ENCODE peak calls at places on chromosomes 6 and 20, in ten cellular contexts. H is choroid plexus epithelial cell, T is fibroblast of mammary gland, D is right lobe of liver, Y is fibroblast of lung, M is tibial artery, Q is endodermal cell, L is IMR-90, E is HFF-Myc, B is WTC11. O is an unnamed sample.

GRCh38 chr6:154548130-154548830 is 37.8 kb upstream of the CNKSR3 start:
- DNase-seq in D (no peak), B (no peak), Y (peak), M (no peak), H (peak), L (peak), E (no peak), Q (no peak), T (peak), O (peak)

GRCh38 chr20:47970282-47970903 is 185.1 kb upstream of the SULF2 start:
- DNase-seq in Y (peak), D (no peak), M (no peak), H (no peak), E (no peak), Q (no peak), T (peak), L (no peak), B (no peak), O (no peak)

GRCh38 chr6:30806581-30807183 is 62.3 kb upstream of the IER3 start:
- DNase-seq in T (no peak), E (no peak), H (no peak), D (no peak), Y (no peak), B (no peak), Q (peak), M (no peak), L (no peak), O (no peak)

GRCh38 chr6:3911614-3912336 is 62.6 kb downstream of the FAM50B start:
- DNase-seq in M (peak), Q (peak), L (peak), H (peak), E (peak), Y (peak), T (peak), D (no peak), B (no peak), O (peak)

GRCh38 chr20:23022849-23023248 is 12.3 kb upstream of the SSTR4 start:
- DNase-seq in T (no peak), D (no peak), Q (no peak), E (no peak), M (no peak), L (no peak), Y (peak), B (no peak), H (peak), O (no peak)

GRCh38 chr20:22691369-22692118 is 107.2 kb upstream of the FOXA2 start:
- DNase-seq in E (peak), Y (peak), L (peak), Q (peak), M (peak), T (peak), H (peak), D (peak), B (peak), O (peak)

GRCh38 chr6:16473184-16473907 is 235.0 kb downstream of the GMPR start:
- DNase-seq in H (no peak), T (no peak), D (no peak), M (no peak), L (no peak), Y (no peak), Q (no peak), E (no peak), B (no peak), O (no peak)

GRCh38 chr6:25961619-25962367 is 809 bp upstream of the TRIM38 start:
- DNase-seq in M (no peak), D (no peak), Q (peak), Y (no peak), T (peak), E (no peak), B (no peak), L (no peak), H (no peak), O (no peak)

GRCh38 chr20:18611492-18611891 is 23.6 kb downstream of the DTD1 start:
- DNase-seq in Q (peak), Y (no peak), E (no peak), M (no peak), D (no peak), L (no peak), H (no peak), B (no peak), T (no peak), O (no peak)

GRCh38 chr20:54156522-54156921 is 17.3 kb downstream of the CYP24A1 start:
- DNase-seq in B (no peak), E (no peak), H (no peak), T (no peak), Q (no peak), Y (no peak), M (no peak), D (no peak), L (no peak), O (no peak)

GRCh38 chr6:41413250-41413649 is 77.8 kb downstream of the NCR2 start:
- DNase-seq in Y (no peak), L (no peak), T (no peak), H (no peak), E (no peak), Q (no peak), B (no peak), D (no peak), M (no peak), O (no peak)

GRCh38 chr6:17633465-17634188 is 33.5 kb downstream of the FAM8A1 start:
- DNase-seq in L (no peak), D (no peak), E (no peak), T (no peak), Q (no peak), Y (no peak), H (no peak), B (no peak), M (no peak), O (no peak)

GRCh38 chr6:15364401-15365037 is 118.7 kb downstream of the JARID2 start:
- DNase-seq in L (no peak), B (no peak), H (no peak), T (no peak), Q (peak), D (no peak), Y (no peak), E (no peak), M (no peak), O (no peak)

GRCh38 chr20:33733654-33734576 is 2.1 kb downstream of the ZNF341 start:
- DNase-seq in M (no peak), E (no peak), L (peak), H (peak), B (peak), T (peak), D (no peak), Q (peak), Y (peak), O (no peak)

GRCh38 chr20:58583586-58583985 is 67.5 kb upstream of the STX16 start:
- DNase-seq in E (no peak), D (no peak), T (no peak), B (no peak), M (peak), H (no peak), L (no peak), Q (no peak), Y (no peak), O (no peak)

GRCh38 chr6:35449287-35449881 is 2.8 kb upstream of the FANCE start:
- DNase-seq in B (no peak), H (peak), D (no peak), L (peak), Q (peak), Y (peak), T (peak), E (no peak), M (no peak), O (peak)

GRCh38 chr20:34316191-34316814 is 13.1 kb upstream of the AHCY start:
- DNase-seq in H (peak), L (peak), B (no peak), M (no peak), D (no peak), Q (no peak), E (no peak), T (peak), Y (peak), O (no peak)

GRCh38 chr6:5082487-5083306 is 2.4 kb upstream of the PPP1R3G start:
- DNase-seq in E (no peak), H (peak), D (no peak), T (peak), L (peak), Y (peak), M (no peak), Q (no peak), B (no peak), O (no peak)

GRCh38 chr6:68127066-68127465 is 508.0 kb upstream of the ADGRB3 start:
- DNase-seq in E (no peak), Q (no peak), L (no peak), M (no peak), B (no peak), T (no peak), Y (no peak), H (no peak), D (no peak), O (no peak)

GRCh38 chr6:105269390-105269789 is 89.6 kb upstream of the POPDC3 start:
- DNase-seq in T (no peak), Y (no peak), H (no peak), Q (no peak), L (no peak), D (no peak), B (no peak), E (no peak), M (no peak), O (no peak)

GRCh38 chr20:23050847-23051627 is 1.6 kb upstream of the THBD start:
- DNase-seq in H (peak), B (peak), T (peak), L (peak), D (peak), E (peak), Q (peak), Y (peak), M (peak), O (peak)

GRCh38 chr6:56730663-56731529 is 88.2 kb upstream of the DST start:
- DNase-seq in E (no peak), D (no peak), Y (peak), L (peak), Q (no peak), B (no peak), T (peak), M (no peak), H (peak), O (no peak)

GRCh38 chr6:26156105-26156849 is 69.0 kb downstream of the HFE start:
- DNase-seq in M (peak), T (peak), H (peak), E (no peak), B (peak), Q (peak), Y (peak), D (peak), L (peak), O (peak)

GRCh38 chr6:44221291-44221960 is 2.0 kb upstream of the SLC29A1 start:
- DNase-seq in L (peak), D (peak), H (peak), Q (peak), E (peak), Y (peak), B (peak), M (peak), T (peak), O (peak)

GRCh38 chr20:61765081-61765870 is 300.4 kb downstream of the TAF4 start:
- DNase-seq in H (no peak), M (no peak), L (no peak), T (no peak), E (no peak), Y (no peak), B (no peak), Q (no peak), D (peak), O (no peak)

GRCh38 chr6:109513571-109514071 is 30.6 kb upstream of the ZBTB24 start:
- DNase-seq in M (no peak), B (no peak), Q (peak), E (no peak), L (peak), H (peak), T (peak), D (no peak), Y (peak), O (no peak)

GRCh38 chr6:33692078-33692759 is 19.3 kb downstream of the UQCC2 start:
- DNase-seq in D (peak), L (no peak), Y (peak), Q (peak), H (peak), T (no peak), E (no peak), M (no peak), B (peak), O (no peak)

GRCh38 chr20:17558154-17558940 is 11.5 kb upstream of the DSTN start:
- DNase-seq in L (peak), T (peak), D (no peak), Q (peak), B (no peak), H (peak), Y (peak), E (peak), M (peak), O (no peak)

GRCh38 chr6:147508073-147508870 is at the start of gene SAMD5:
- DNase-seq in E (peak), L (peak), T (peak), D (peak), H (peak), Q (peak), Y (peak), B (peak), M (peak), O (peak)

GRCh38 chr20:48908661-48909316 is 12.7 kb upstream of the ARFGEF2 start:
- DNase-seq in H (no peak), Y (no peak), Q (no peak), T (no peak), E (no peak), L (no peak), B (no peak), D (no peak), M (peak), O (no peak)

GRCh38 chr20:46484954-46485353 is 28.4 kb downstream of the ZNF334 start:
- DNase-seq in L (no peak), Y (no peak), T (no peak), M (no peak), B (no peak), D (no peak), Q (no peak), H (no peak), E (no peak), O (no peak)

GRCh38 chr6:17431581-17431980 is 38.2 kb downstream of the CAP2 start:
- DNase-seq in Y (peak), L (peak), D (no peak), H (peak), Q (no peak), B (no peak), E (no peak), T (peak), M (no peak), O (no peak)

GRCh38 chr20:62370115-62370806 is 3.1 kb upstream of the LAMA5 start:
- DNase-seq in H (no peak), Y (peak), T (peak), D (no peak), L (peak), Q (no peak), M (peak), E (peak), B (no peak), O (no peak)

GRCh38 chr20:60474385-60474910 is 516.2 kb downstream of the CDH26 start:
- DNase-seq in L (no peak), T (no peak), M (no peak), B (no peak), Q (no peak), D (no peak), Y (no peak), H (no peak), E (no peak), O (no peak)

GRCh38 chr6:138278326-138278725 is 60.0 kb upstream of the PBOV1 start:
- DNase-seq in L (peak), Q (peak), E (no peak), Y (peak), D (no peak), T (peak), H (peak), M (no peak), B (peak), O (no peak)

GRCh38 chr6:158041788-158042187 is 60.1 kb downstream of the SYNJ2 start:
- DNase-seq in D (no peak), E (no peak), Q (no peak), H (no peak), Y (no peak), B (no peak), T (no peak), M (peak), L (no peak), O (no peak)
- TF ChIP-seq CTCF in D (no peak), E (no peak), Q (no peak), H (no peak), Y (no peak), B (no peak), T (no peak), M (no peak), L (no peak), O (no peak)

GRCh38 chr6:69719602-69720193 is 77.1 kb downstream of the LMBRD1 start:
- DNase-seq in H (peak), M (no peak), B (no peak), Y (peak), E (peak), T (peak), D (no peak), Q (peak), L (peak), O (no peak)
- TF ChIP-seq CTCF in H (peak), M (no peak), B (no peak), Y (peak), E (peak), T (peak), D (peak), Q (peak), L (peak), O (no peak)

GRCh38 chr20:9617940-9618339 is 103.5 kb downstream of the LAMP5 start:
- DNase-seq in L (peak), B (peak), T (peak), E (no peak), H (peak), M (no peak), Y (peak), D (no peak), Q (peak), O (peak)
- TF ChIP-seq CTCF in L (peak), B (no peak), T (peak), E (peak), H (peak), M (peak), Y (no peak), D (no peak), Q (peak), O (peak)

GRCh38 chr6:39465539-39465938 is 143.0 kb upstream of the KCNK16 start:
- DNase-seq in Q (no peak), L (no peak), E (no peak), B (no peak), Y (no peak), T (no peak), M (no peak), D (no peak), H (no peak), O (no peak)

GRCh38 chr6:39466664-39467063 is 144.2 kb upstream of the KCNK16 start:
- DNase-seq in H (no peak), Y (no peak), Q (no peak), T (no peak), L (no peak), B (no peak), E (no peak), D (no peak), M (no peak), O (no peak)

GRCh38 chr6:39468385-39468784 is 145.9 kb upstream of the KCNK16 start:
- DNase-seq in B (no peak), Y (no peak), M (no peak), T (no peak), D (no peak), E (no peak), Q (no peak), L (no peak), H (no peak), O (no peak)

DNA sequence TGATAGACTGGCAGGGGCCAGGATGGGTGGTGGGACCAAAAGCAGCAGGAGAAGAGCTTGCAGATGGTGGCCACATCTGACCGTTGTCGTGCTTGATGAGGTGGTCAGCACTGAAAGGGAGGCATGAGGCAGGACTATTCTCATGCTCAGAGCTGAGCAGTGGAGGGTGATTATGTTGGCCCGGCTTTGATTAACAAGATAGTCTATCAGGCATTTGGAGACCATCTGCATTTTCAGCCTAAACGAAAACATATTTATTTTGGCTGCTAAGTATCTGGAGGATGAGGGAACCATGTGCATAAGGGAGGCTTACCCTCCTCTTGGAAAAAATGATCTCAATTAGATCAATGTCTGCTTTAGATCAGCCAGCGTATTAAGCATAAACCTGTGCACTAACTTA is 141.6 kb upstream of the KCNK16 start:
- DNase-seq in L (no peak), M (no peak), Y (no peak), B (no peak), E (peak), Q (no peak), D (no peak), H (no peak), T (no peak), O (no peak)
- TF ChIP-seq CTCF in L (no peak), M (no peak), Y (no peak), B (no peak), E (no peak), Q (no peak), D (no peak), H (no peak), T (no peak), O (no peak)

DNA sequence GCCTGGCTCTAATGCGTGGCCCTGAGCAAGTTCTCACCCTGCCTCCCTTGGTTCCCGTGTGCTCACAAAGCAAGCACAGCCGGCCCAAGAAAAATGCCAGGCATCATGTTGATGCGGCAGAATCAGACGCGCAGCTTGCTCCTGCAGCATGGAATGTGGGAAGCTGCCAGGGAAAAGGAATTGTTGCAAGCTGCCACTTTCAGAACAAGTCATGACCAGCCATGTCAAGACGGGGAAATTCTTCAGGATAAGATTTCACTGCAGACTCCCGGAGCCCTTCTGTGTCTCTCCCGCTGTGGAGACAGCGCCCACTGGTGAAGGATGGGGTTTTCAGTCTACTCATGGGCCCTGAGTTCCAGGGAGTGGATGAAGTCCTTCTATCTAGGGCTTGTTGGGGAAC is 4.6 kb downstream of the DACT2 start:
- DNase-seq in D (no peak), Q (peak), Y (peak), B (no peak), T (no peak), H (peak), M (no peak), L (no peak), E (no peak), O (no peak)
- TF ChIP-seq CTCF in D (no peak), Q (peak), Y (no peak), B (no peak), T (no peak), H (peak), M (peak), L (no peak), E (no peak), O (no peak)

O was measured in pancreas.